ENCODE peak calls at places on chromosome 6, in five cellular contexts. One of them, this sample, is unnamed.

GRCh38 chr6:19988555-19988954 is 151.4 kb downstream of the ID4 start:
- DNase-seq in heart left ventricle: no peak
- DNase-seq in cardiac muscle cell: peak; percentile 24
- DNase-seq in tibial nerve: no peak
- DNase-seq in tibial artery: no peak
- DNase-seq in this sample: no peak

GRCh38 chr6:38861957-38862401 is 146.9 kb downstream of the DNAH8 start:
- DNase-seq in tibial nerve: no peak
- DNase-seq in cardiac muscle cell: no peak
- DNase-seq in heart left ventricle: no peak
- DNase-seq in tibial artery: no peak
- DNase-seq in this sample: no peak

GRCh38 chr6:52697903-52698302 is 27.0 kb downstream of the TMEM14A start:
- DNase-seq in tibial nerve: no peak
- DNase-seq in heart left ventricle: no peak
- DNase-seq in cardiac muscle cell: peak; percentile 29
- DNase-seq in tibial artery: no peak
- DNase-seq in this sample: no peak

GRCh38 chr6:79525272-79526100 is 11.7 kb downstream of the LCA5 start:
- DNase-seq in heart left ventricle: peak; percentile 32
- DNase-seq in tibial artery: no peak
- DNase-seq in tibial nerve: peak; percentile 38
- DNase-seq in cardiac muscle cell: peak; percentile 78
- DNase-seq in this sample: no peak

GRCh38 chr6:129345890-129346289 is 364.1 kb downstream of the ARHGAP18 start:
- DNase-seq in tibial artery: no peak
- DNase-seq in heart left ventricle: no peak
- DNase-seq in cardiac muscle cell: peak; percentile 33
- DNase-seq in tibial nerve: no peak
- DNase-seq in this sample: no peak

GRCh38 chr6:96391776-96392175 is 129.8 kb upstream of the UFL1 start:
- DNase-seq in heart left ventricle: no peak
- DNase-seq in tibial artery: no peak
- DNase-seq in tibial nerve: no peak
- DNase-seq in cardiac muscle cell: no peak
- DNase-seq in this sample: no peak

GRCh38 chr6:166572370-166573261 is 13.9 kb downstream of the RAMACL start:
- DNase-seq in tibial nerve: no peak
- DNase-seq in heart left ventricle: no peak
- DNase-seq in tibial artery: no peak
- DNase-seq in cardiac muscle cell: peak; percentile 42
- DNase-seq in this sample: no peak

GRCh38 chr6:53258774-53259155 is 90.0 kb downstream of the ELOVL5 start:
- DNase-seq in tibial nerve: no peak
- DNase-seq in tibial artery: no peak
- DNase-seq in cardiac muscle cell: no peak
- DNase-seq in heart left ventricle: no peak
- DNase-seq in this sample: no peak

GRCh38 chr6:131948221-131948661 is 2.9 kb downstream of the CCN2 start:
- DNase-seq in cardiac muscle cell: peak; percentile 59
- DNase-seq in heart left ventricle: no peak
- DNase-seq in tibial artery: no peak
- DNase-seq in tibial nerve: no peak
- DNase-seq in this sample: no peak

GRCh38 chr6:1334725-1335124 is 22.8 kb downstream of the FOXQ1 start:
- DNase-seq in tibial artery: no peak
- DNase-seq in heart left ventricle: no peak
- DNase-seq in cardiac muscle cell: no peak
- DNase-seq in tibial nerve: no peak
- DNase-seq in this sample: no peak

GRCh38 chr6:41801380-41801779 is 13.9 kb downstream of the TOMM6 start:
- DNase-seq in tibial artery: no peak
- DNase-seq in cardiac muscle cell: peak; percentile 54
- DNase-seq in heart left ventricle: no peak
- DNase-seq in tibial nerve: no peak
- DNase-seq in this sample: no peak

GRCh38 chr6:112886415-112886814 is 539.3 kb downstream of the RFPL4B start:
- DNase-seq in tibial nerve: no peak
- DNase-seq in heart left ventricle: no peak
- DNase-seq in cardiac muscle cell: no peak
- DNase-seq in tibial artery: no peak
- DNase-seq in this sample: no peak

GRCh38 chr6:83600531-83600930 is 88.2 kb downstream of the PRSS35 start:
- DNase-seq in tibial artery: no peak
- DNase-seq in heart left ventricle: no peak
- DNase-seq in tibial nerve: no peak
- DNase-seq in cardiac muscle cell: no peak
- DNase-seq in this sample: no peak

GRCh38 chr6:41428995-41429417 is 93.6 kb downstream of the NCR2 start:
- DNase-seq in tibial nerve: peak; percentile 35
- DNase-seq in cardiac muscle cell: peak; percentile 59
- DNase-seq in heart left ventricle: peak; percentile 55
- DNase-seq in tibial artery: peak; percentile 85
- DNase-seq in this sample: peak; percentile 54

GRCh38 chr6:157278171-157278570 is 45.1 kb downstream of the TMEM242 start:
- DNase-seq in tibial artery: no peak
- DNase-seq in tibial nerve: no peak
- DNase-seq in heart left ventricle: no peak
- DNase-seq in cardiac muscle cell: no peak
- DNase-seq in this sample: no peak

GRCh38 chr6:72424476-72424875 is 197.4 kb upstream of the KCNQ5 start:
- DNase-seq in tibial nerve: no peak
- DNase-seq in cardiac muscle cell: no peak
- DNase-seq in heart left ventricle: no peak
- DNase-seq in tibial artery: no peak
- DNase-seq in this sample: no peak

GRCh38 chr6:69768664-69769063 is 28.1 kb downstream of the LMBRD1 start:
- DNase-seq in tibial artery: no peak
- DNase-seq in cardiac muscle cell: peak; percentile 10
- DNase-seq in tibial nerve: no peak
- DNase-seq in heart left ventricle: no peak
- DNase-seq in this sample: no peak

GRCh38 chr6:1544603-1545002 is 65.1 kb upstream of the FOXC1 start:
- DNase-seq in tibial nerve: no peak
- DNase-seq in heart left ventricle: no peak
- DNase-seq in tibial artery: no peak
- DNase-seq in cardiac muscle cell: no peak
- DNase-seq in this sample: no peak

GRCh38 chr6:11245406-11245990 is 13.0 kb upstream of the NEDD9 start:
- DNase-seq in tibial artery: no peak
- DNase-seq in tibial nerve: no peak
- DNase-seq in heart left ventricle: no peak
- DNase-seq in cardiac muscle cell: no peak
- DNase-seq in this sample: no peak

GRCh38 chr6:135403584-135403983 is 94.0 kb downstream of the AHI1 start:
- DNase-seq in tibial nerve: no peak
- DNase-seq in tibial artery: no peak
- DNase-seq in cardiac muscle cell: no peak
- DNase-seq in heart left ventricle: no peak
- DNase-seq in this sample: no peak

GRCh38 chr6:162626869-162627268 is 100.7 kb downstream of the PRKN start:
- DNase-seq in tibial nerve: no peak
- DNase-seq in cardiac muscle cell: no peak
- DNase-seq in tibial artery: no peak
- DNase-seq in heart left ventricle: no peak
- DNase-seq in this sample: no peak

GRCh38 chr6:52955871-52956270 is 39.2 kb downstream of the GSTA4 start:
- DNase-seq in heart left ventricle: no peak
- DNase-seq in tibial nerve: no peak
- DNase-seq in cardiac muscle cell: no peak
- DNase-seq in tibial artery: no peak
- DNase-seq in this sample: no peak

GRCh38 chr6:7431594-7432390 is 42.2 kb downstream of the RIOK1 start:
- DNase-seq in tibial nerve: no peak
- DNase-seq in cardiac muscle cell: peak; percentile 48
- DNase-seq in tibial artery: no peak
- DNase-seq in heart left ventricle: no peak
- DNase-seq in this sample: no peak

GRCh38 chr6:107075951-107076381 is 39.3 kb downstream of the BEND3 start:
- DNase-seq in heart left ventricle: no peak
- DNase-seq in tibial nerve: no peak
- DNase-seq in cardiac muscle cell: peak; percentile 66
- DNase-seq in tibial artery: no peak
- DNase-seq in this sample: no peak
- TF ChIP-seq CTCF in heart left ventricle: peak; percentile 21
- TF ChIP-seq CTCF in tibial nerve: no peak
- TF ChIP-seq CTCF in cardiac muscle cell: peak; percentile 34
- TF ChIP-seq CTCF in tibial artery: no peak
- TF ChIP-seq CTCF in this sample: peak; percentile 30

GRCh38 chr6:13427838-13428527 is 59.4 kb downstream of the GFOD1 start:
- DNase-seq in tibial artery: no peak
- DNase-seq in tibial nerve: no peak
- DNase-seq in cardiac muscle cell: no peak
- DNase-seq in heart left ventricle: no peak
- DNase-seq in this sample: no peak
- H3K4me1 ChIP-seq in tibial artery: no peaks in the 10 kb centered on the region
- H3K4me1 ChIP-seq in tibial nerve: no peaks in the 10 kb centered on the region
- H3K4me1 ChIP-seq in cardiac muscle cell: peaks cover 58% of the 10 kb centered on the region
- H3K4me1 ChIP-seq in heart left ventricle: peaks cover 80% of the 10 kb centered on the region
- H3K4me1 ChIP-seq in this sample: peaks cover 55% of the 10 kb centered on the region

GRCh38 chr6:136411453-136412354 is 122.1 kb upstream of the BCLAF1 start:
- DNase-seq in heart left ventricle: no peak
- DNase-seq in cardiac muscle cell: no peak
- DNase-seq in tibial artery: no peak
- DNase-seq in tibial nerve: no peak
- DNase-seq in this sample: no peak

GRCh38 chr6:136411028-136411329 is 121.3 kb upstream of the BCLAF1 start:
- DNase-seq in tibial nerve: no peak
- DNase-seq in cardiac muscle cell: no peak
- DNase-seq in heart left ventricle: no peak
- DNase-seq in tibial artery: no peak
- DNase-seq in this sample: no peak

GRCh38 chr6:136412410-136412809 is 122.8 kb upstream of the BCLAF1 start:
- DNase-seq in tibial artery: no peak
- DNase-seq in tibial nerve: no peak
- DNase-seq in heart left ventricle: no peak
- DNase-seq in cardiac muscle cell: no peak
- DNase-seq in this sample: no peak

GRCh38 chr6:136409598-136409997 is 120.0 kb upstream of the BCLAF1 start:
- DNase-seq in heart left ventricle: no peak
- DNase-seq in cardiac muscle cell: no peak
- DNase-seq in tibial artery: no peak
- DNase-seq in tibial nerve: no peak
- DNase-seq in this sample: no peak

DNA sequence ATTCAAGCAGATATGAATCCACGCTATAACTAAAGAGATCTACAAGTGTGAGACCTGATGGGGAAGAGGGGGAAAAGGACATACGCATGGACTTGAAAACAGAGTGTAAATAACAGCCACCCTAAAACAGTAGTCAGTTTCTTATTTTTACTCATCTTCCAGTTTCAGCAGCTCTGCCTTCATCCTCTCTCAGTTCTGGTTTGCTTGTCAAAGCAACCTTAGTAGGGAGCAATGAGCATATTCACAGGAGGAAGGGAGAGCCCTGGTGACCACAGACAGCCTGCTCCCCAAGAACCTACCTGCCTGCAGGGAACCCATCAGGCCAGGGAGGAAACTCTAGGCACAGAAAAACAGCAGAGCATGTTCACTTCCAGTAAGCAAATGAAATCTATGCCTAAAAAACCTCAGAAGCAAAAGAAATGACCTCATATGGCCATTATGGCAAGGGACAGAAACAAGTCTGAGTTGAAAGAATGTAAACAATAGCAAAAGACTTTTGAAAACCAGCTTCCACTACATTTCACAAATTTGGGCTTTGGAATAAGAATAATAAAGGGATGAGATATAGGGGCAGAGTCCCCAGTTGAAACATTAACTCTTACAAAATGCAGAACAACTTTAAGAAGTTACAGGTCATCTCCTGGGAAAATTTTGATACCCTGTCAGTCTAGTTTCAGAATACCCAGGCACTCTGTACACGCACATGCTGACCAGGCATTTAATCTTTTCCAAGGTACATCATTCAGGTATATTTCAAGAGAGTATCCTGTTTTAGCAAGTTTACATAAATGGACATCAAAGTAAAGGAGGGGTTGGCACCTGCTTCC is 120.8 kb upstream of the BCLAF1 start:
- DNase-seq in heart left ventricle: no peak
- DNase-seq in tibial artery: no peak
- DNase-seq in cardiac muscle cell: no peak
- DNase-seq in tibial nerve: no peak
- DNase-seq in this sample: no peak
- TF ChIP-seq CTCF in heart left ventricle: no peak
- TF ChIP-seq CTCF in tibial artery: no peak
- TF ChIP-seq CTCF in cardiac muscle cell: no peak
- TF ChIP-seq CTCF in tibial nerve: no peak
- TF ChIP-seq CTCF in this sample: no peak

GRCh38 chr6:121645100-121645745 is 209.8 kb downstream of the GJA1 start:
- DNase-seq in heart left ventricle: no peak
- DNase-seq in cardiac muscle cell: no peak
- DNase-seq in tibial artery: no peak
- DNase-seq in tibial nerve: no peak
- DNase-seq in this sample: no peak
- H3K4me1 ChIP-seq in heart left ventricle: no peaks in the 10 kb centered on the region
- H3K4me1 ChIP-seq in cardiac muscle cell: no peaks in the 10 kb centered on the region
- H3K4me1 ChIP-seq in tibial artery: no peaks in the 10 kb centered on the region
- H3K4me1 ChIP-seq in tibial nerve: no peaks in the 10 kb centered on the region
- H3K4me1 ChIP-seq in this sample: no peaks in the 10 kb centered on the region

GRCh38 chr6:34510299-34510698 is 44.4 kb downstream of the PACSIN1 start:
- DNase-seq in tibial nerve: no peak
- DNase-seq in cardiac muscle cell: no peak
- DNase-seq in tibial artery: no peak
- DNase-seq in heart left ventricle: no peak
- DNase-seq in this sample: no peak

GRCh38 chr6:34509782-34510181 is 43.9 kb downstream of the PACSIN1 start:
- DNase-seq in tibial nerve: no peak
- DNase-seq in heart left ventricle: no peak
- DNase-seq in tibial artery: no peak
- DNase-seq in cardiac muscle cell: no peak
- DNase-seq in this sample: no peak

GRCh38 chr6:34506718-34507117 is 40.8 kb downstream of the PACSIN1 start:
- DNase-seq in tibial nerve: no peak
- DNase-seq in tibial artery: no peak
- DNase-seq in cardiac muscle cell: no peak
- DNase-seq in heart left ventricle: no peak
- DNase-seq in this sample: no peak

GRCh38 chr6:34511214-34511922 is 44.8 kb downstream of the SPDEF start:
- DNase-seq in heart left ventricle: no peak
- DNase-seq in tibial artery: no peak
- DNase-seq in tibial nerve: no peak
- DNase-seq in cardiac muscle cell: no peak
- DNase-seq in this sample: no peak

DNA sequence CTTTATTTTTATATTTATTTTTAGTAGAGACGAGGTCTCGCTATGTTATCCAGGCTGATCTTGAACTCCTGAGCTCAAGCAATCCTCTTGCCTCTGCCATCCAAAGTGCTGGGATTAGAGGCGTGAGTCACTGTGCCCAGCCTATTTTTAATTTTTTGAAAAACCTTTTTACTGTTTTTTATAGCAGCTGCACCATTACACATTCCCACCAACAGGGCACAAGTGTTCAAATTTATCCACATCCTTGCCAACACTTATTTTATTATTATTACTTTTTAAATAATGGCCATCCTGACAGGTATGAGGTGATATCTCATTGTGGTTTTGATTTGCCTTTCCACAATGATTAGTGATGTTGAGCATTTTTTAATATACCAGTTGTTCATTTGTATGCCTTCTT is 42.5 kb downstream of the PACSIN1 start:
- DNase-seq in heart left ventricle: no peak
- DNase-seq in tibial nerve: no peak
- DNase-seq in cardiac muscle cell: no peak
- DNase-seq in tibial artery: no peak
- DNase-seq in this sample: no peak
- TF ChIP-seq CTCF in heart left ventricle: no peak
- TF ChIP-seq CTCF in tibial nerve: no peak
- TF ChIP-seq CTCF in cardiac muscle cell: peak; percentile 4
- TF ChIP-seq CTCF in tibial artery: no peak
- TF ChIP-seq CTCF in this sample: no peak

This sample was measured in heart right ventricle.